ENCODE peak calls at places on chromosomes 1 and 21, in five cellular contexts. H is HCEC 1CT; F is T-helper 17 cell; R is natural killer cell; G is stimulated activated CD4-positive, alpha-beta T cell treated with anti-CD3 and anti-CD28 coated beads, Interleukin-1b, Interleukin-23, amount 100 ng/mL, for 4 hours. A is an unnamed sample.

GRCh38 chr1:178487070-178487615 is 9.6 kb downstream of the CLEC20A start:
- DNase-seq in H (no peak), G (no peak), R (no peak), F (no peak), A (peak; percentile 29)

GRCh38 chr21:23977971-23978370 is 1629.3 kb downstream of the MRPL39 start:
- DNase-seq in R (no peak), G (no peak), H (no peak), F (no peak), A (no peak)

GRCh38 chr1:219441884-219442283 is 171.0 kb downstream of the ZC3H11B start:
- DNase-seq in R (no peak), G (no peak), H (no peak), F (no peak), A (no peak)

GRCh38 chr1:234980224-234980656 is 148.4 kb downstream of the TOMM20 start:
- DNase-seq in R (no peak), H (no peak), G (no peak), F (no peak), A (no peak)

GRCh38 chr1:167661527-167662436 is 31.8 kb downstream of the RCSD1 start:
- DNase-seq in G (no peak), R (no peak), F (no peak), H (peak; percentile 96), A (no peak)

GRCh38 chr1:88608139-88608943 is 75.7 kb upstream of the PKN2 start:
- DNase-seq in H (peak; percentile 54), R (no peak), G (no peak), F (no peak), A (no peak)

GRCh38 chr1:35939484-35939883 is 8.6 kb downstream of the AGO3 start:
- DNase-seq in H (no peak), F (no peak), R (no peak), G (no peak), A (no peak)

GRCh38 chr1:47481936-47482335 is 44.1 kb downstream of the FOXD2 start:
- DNase-seq in F (no peak), H (no peak), G (no peak), R (no peak), A (no peak)

GRCh38 chr1:230277201-230277771 is 148.8 kb downstream of the PGBD5 start:
- DNase-seq in F (no peak), R (no peak), H (no peak), G (no peak), A (no peak)

GRCh38 chr1:114756949-114757454 is 782 bp downstream of the CSDE1 start:
- DNase-seq in F (no peak), G (no peak), R (peak; percentile 33), H (peak; percentile 52), A (no peak)

GRCh38 chr1:99685516-99686180 is 39.7 kb downstream of the PALMD start:
- DNase-seq in G (peak; percentile 11), R (no peak), F (no peak), H (peak; percentile 89), A (peak; percentile 27)

GRCh38 chr1:9181176-9181906 is 52.4 kb upstream of the GPR157 start:
- DNase-seq in F (peak; percentile 54), H (peak; percentile 35), G (peak; percentile 67), R (peak; percentile 68), A (peak; percentile 86)

GRCh38 chr1:230067441-230067870 is 418 bp downstream of the GALNT2 start:
- DNase-seq in H (peak; percentile 30), R (peak; percentile 32), F (no peak), G (no peak), A (no peak)

GRCh38 chr1:28339551-28339950 is 10.7 kb downstream of the MED18 start:
- DNase-seq in F (no peak), G (no peak), R (no peak), H (no peak), A (no peak)